ENCODE peak calls at places on chromosomes 2 and 18, in four cellular contexts. W is K562, Z is ovary, R is mammary epithelial cell. S is an unnamed sample. For H3K27me3, the result is how much of the 10 kb centered on the place peaks cover.

GRCh38 chr2:108031471-108031941 is 45.2 kb downstream of the SLC5A7 start:
- DNase-seq in W (no peak), Z (no peak), R (no peak), S (no peak)

GRCh38 chr2:115774361-115774760 is 1331.9 kb downstream of the DPP10 start:
- DNase-seq in W (no peak), Z (no peak), R (no peak), S (no peak)

GRCh38 chr2:41782306-41783158 is 265.3 kb upstream of the PKDCC start:
- DNase-seq in W (peak), Z (no peak), R (peak), S (no peak)

GRCh38 chr2:99804969-99805368 is 315.2 kb upstream of the REV1 start:
- DNase-seq in W (no peak), Z (no peak), R (no peak), S (no peak)

GRCh38 chr2:212939777-212940531 is 211.5 kb downstream of the IKZF2 start:
- DNase-seq in W (no peak), Z (no peak), R (peak), S (no peak)

GRCh38 chr18:67966224-67966623 is 449.7 kb upstream of the DSEL start:
- DNase-seq in W (no peak), Z (no peak), R (no peak), S (no peak)

GRCh38 chr18:51241226-51241625 is 43.7 kb upstream of the MEX3C start:
- DNase-seq in W (no peak), Z (no peak), R (no peak), S (no peak)

GRCh38 chr2:128535928-128536327 is 217.3 kb upstream of the HS6ST1 start:
- DNase-seq in W (no peak), Z (no peak), R (peak), S (no peak)

GRCh38 chr2:160321025-160321424 is 121.0 kb upstream of the ITGB6 start:
- DNase-seq in W (no peak), Z (no peak), R (no peak), S (no peak)

GRCh38 chr2:186848873-186849578 is at the start of gene ZSWIM2:
- DNase-seq in W (peak), Z (peak), R (peak), S (peak)

GRCh38 chr2:145842002-145842401 is 1322.1 kb upstream of the ZEB2 start:
- DNase-seq in W (no peak), Z (no peak), R (peak), S (no peak)

GRCh38 chr2:195473802-195474201 is 183.2 kb upstream of the SLC39A10 start:
- DNase-seq in W (peak), Z (no peak), R (no peak), S (no peak)

GRCh38 chr18:45110577-45111506 is 430.2 kb downstream of the SETBP1 start:
- DNase-seq in W (no peak), Z (no peak), R (no peak), S (no peak)

GRCh38 chr18:26052497-26052896 is 37.9 kb downstream of the SS18 start:
- DNase-seq in W (no peak), Z (no peak), R (peak), S (no peak)

GRCh38 chr2:232977438-232977971 is 35.6 kb downstream of the NGEF start:
- DNase-seq in W (no peak), Z (no peak), R (no peak), S (no peak)

GRCh38 chr2:142008135-142008744 is 122.6 kb downstream of the LRP1B start:
- DNase-seq in W (no peak), Z (no peak), R (no peak), S (no peak)

GRCh38 chr2:38268691-38269309 is 108.3 kb downstream of the ATL2 start:
- DNase-seq in W (no peak), Z (no peak), R (peak), S (no peak)

GRCh38 chr2:202147775-202148174 is 74.7 kb downstream of the KIAA2012 start:
- DNase-seq in W (no peak), Z (no peak), R (no peak), S (no peak)

GRCh38 chr2:170525566-170525900 is 189.6 kb upstream of the SP5 start:
- DNase-seq in W (peak), Z (peak), R (peak), S (no peak)

GRCh38 chr2:72994282-72994990 is 77.1 kb downstream of the SFXN5 start:
- DNase-seq in W (no peak), Z (peak), R (no peak), S (no peak)

GRCh38 chr2:85427300-85427699 is 8.8 kb downstream of the SH2D6 start:
- DNase-seq in W (no peak), Z (no peak), R (no peak), S (no peak)

GRCh38 chr18:3952031-3952430 is 502.1 kb downstream of the TGIF1 start:
- DNase-seq in W (no peak), Z (no peak), R (no peak), S (no peak)

GRCh38 chr2:177817300-177817699 is 255.3 kb downstream of the PDE11A start:
- DNase-seq in W (no peak), Z (no peak), R (no peak), S (no peak)

GRCh38 chr18:22169011-22169888 is at the start of gene GATA6:
- DNase-seq in W (peak), Z (peak), R (peak), S (no peak)

GRCh38 chr2:66897676-66898280 is 462.9 kb downstream of the MEIS1 start:
- DNase-seq in W (no peak), Z (no peak), R (no peak), S (no peak)
- H3K27me3 ChIP-seq in W (under half), Z (under half), R (under half), S (under half)

DNA sequence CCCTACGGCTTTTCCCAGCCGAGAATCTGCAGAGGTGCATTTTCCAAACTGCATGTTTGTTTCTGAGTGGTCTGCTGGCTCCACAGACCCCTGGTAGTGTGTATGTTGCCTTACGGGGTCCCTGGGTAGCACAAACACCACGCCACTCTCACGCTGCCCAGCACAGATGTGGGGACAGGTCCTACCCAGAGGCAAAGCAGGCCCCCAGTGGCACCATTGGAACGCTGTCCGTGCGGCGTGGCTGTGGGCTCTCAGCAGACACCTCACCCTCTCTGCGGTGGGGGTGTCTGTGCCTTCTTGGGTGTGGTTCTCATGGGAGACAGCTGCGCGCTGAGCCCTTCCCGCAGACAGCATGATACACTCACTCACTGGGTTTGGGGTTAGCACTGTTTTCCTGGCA is 137.4 kb downstream of the NFATC1 start:
- DNase-seq in W (no peak), Z (peak), R (no peak), S (no peak)
- H3K27ac ChIP-seq in W (no peak), Z (no peak), R (no peak), S (no peak)

GRCh38 chr2:119023534-119023933 is 81.5 kb downstream of the MARCO start:
- DNase-seq in W (no peak), Z (no peak), R (no peak), S (no peak)
- H3K27me3 ChIP-seq in W (under half), Z (under half), R (under half), S (under half)

GRCh38 chr2:33042226-33042625 is 95.5 kb downstream of the LTBP1 start:
- DNase-seq in W (no peak), Z (no peak), R (no peak), S (no peak)
- H3K27ac ChIP-seq in W (no peak), Z (no peak), R (no peak), S (no peak)

DNA sequence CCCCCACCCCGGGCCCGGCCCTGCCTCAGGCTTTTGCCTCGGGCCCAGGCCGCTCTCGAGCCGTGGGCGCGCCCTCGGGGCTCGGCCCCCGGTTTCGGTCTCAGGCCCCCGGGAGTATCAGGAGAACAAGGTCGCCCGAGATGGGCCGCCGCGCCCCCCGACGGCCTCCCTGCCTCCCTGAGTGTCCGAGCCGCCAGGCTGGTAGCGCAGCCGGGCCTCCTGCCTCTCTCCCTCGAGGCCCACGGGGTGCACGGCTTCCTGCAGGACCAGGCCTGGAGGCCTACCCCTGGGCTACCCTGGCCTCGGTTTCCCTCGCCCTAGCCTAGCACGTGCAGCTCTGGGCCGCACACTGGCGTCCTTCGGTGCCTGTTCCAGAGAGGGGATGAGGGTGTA is 8.4 kb downstream of the GBX2 start:
- DNase-seq in W (no peak), Z (no peak), R (no peak), S (no peak)
- H3K27me3 ChIP-seq in W (under half), Z (under half), R (under half), S (under half)

GRCh38 chr2:117019357-117019756 is 795.1 kb upstream of the DDX18 start:
- DNase-seq in W (no peak), Z (no peak), R (no peak), S (no peak)
- H3K27ac ChIP-seq in W (no peak), Z (no peak), R (no peak), S (no peak)

DNA sequence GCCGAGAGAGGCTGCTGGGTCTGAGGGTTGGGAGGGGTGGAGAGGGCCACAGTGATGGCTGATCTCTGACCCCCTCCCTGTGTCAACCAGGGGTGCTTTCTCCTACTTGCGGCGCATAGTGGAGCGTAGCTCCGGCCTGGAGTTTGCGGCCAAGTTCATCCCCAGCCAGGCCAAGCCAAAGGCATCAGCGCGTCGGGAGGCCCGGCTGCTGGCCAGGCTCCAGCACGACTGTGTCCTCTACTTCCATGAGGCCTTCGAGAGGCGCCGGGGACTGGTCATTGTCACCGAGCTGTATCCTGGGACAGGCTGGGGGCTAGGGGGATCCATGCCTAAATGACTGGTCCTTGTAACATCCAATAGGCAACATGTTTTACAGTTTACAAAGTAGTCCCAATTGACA is 20.9 kb upstream of the GMPPA start:
- DNase-seq in W (no peak), Z (no peak), R (no peak), S (no peak)
- H3K27me3 ChIP-seq in W (under half), Z (under half), R (under half), S (under half)

DNA sequence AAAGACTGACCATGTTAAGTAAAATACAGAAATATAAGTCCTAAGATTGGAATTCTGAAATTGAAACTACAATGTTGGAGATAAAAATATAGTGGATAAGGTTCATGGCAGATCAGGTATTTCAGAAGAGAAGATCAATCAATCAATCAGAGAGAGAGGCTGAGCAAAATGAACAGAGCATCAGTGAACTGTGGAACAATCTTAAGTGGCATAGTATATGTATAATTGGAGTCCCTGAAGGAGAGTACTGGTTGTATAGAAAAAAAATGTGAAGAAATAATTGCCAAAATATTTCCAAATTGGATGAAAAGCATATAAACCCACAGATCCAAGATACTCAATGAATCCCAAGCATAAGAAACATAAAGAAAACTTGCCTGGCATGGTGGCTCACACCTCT is 35.0 kb downstream of the ASB18 start:
- DNase-seq in W (no peak), Z (no peak), R (no peak), S (no peak)
- H3K27ac ChIP-seq in W (no peak), Z (no peak), R (no peak), S (no peak)